ENCODE peak calls at places on chromosomes 5 and 9, in four cellular contexts. T is K562, P is HepG2, D is GM12878. B is an unnamed sample.

GRCh38 chr5:173123416-173123815 is 20.9 kb upstream of the BNIP1 start:
- DNase-seq in P (peak), T (no peak), D (no peak), B (no peak)

GRCh38 chr9:105043370-105043936 is 115.5 kb upstream of the ABCA1 start:
- DNase-seq in P (no peak), T (no peak), D (no peak), B (no peak)

GRCh38 chr5:179300834-179301233 is 44.4 kb downstream of the ADAMTS2 start:
- DNase-seq in P (no peak), T (no peak), D (no peak), B (peak)

GRCh38 chr9:15182003-15182695 is 124.9 kb downstream of the TTC39B start:
- DNase-seq in P (no peak), D (no peak), T (no peak), B (no peak)

GRCh38 chr5:178793156-178793555 is 62.7 kb upstream of the ZNF354A start:
- DNase-seq in D (no peak), P (peak), T (peak), B (peak)

GRCh38 chr5:105529851-105530250 is 1967.3 kb upstream of the NUDT12 start:
- DNase-seq in T (no peak), D (no peak), P (no peak), B (no peak)

GRCh38 chr9:83622814-83623633 is at the start of gene IDNK:
- DNase-seq in D (no peak), T (peak), P (peak), B (peak)

GRCh38 chr5:109743770-109744212 is 54.1 kb downstream of the MAN2A1 start:
- DNase-seq in T (peak), D (no peak), P (peak), B (no peak)

GRCh38 chr5:17000296-17000939 is 64.3 kb upstream of the MYO10 start:
- DNase-seq in D (no peak), P (no peak), T (no peak), B (no peak)

GRCh38 chr9:35696520-35697215 is 6.9 kb upstream of the TPM2 start:
- DNase-seq in T (peak), D (no peak), P (peak), B (peak)

GRCh38 chr5:16975950-16976624 is 40.0 kb upstream of the MYO10 start:
- DNase-seq in T (no peak), P (no peak), D (peak), B (no peak)

GRCh38 chr9:71806916-71807315 is 38.6 kb upstream of the CEMIP2 start:
- DNase-seq in P (peak), D (no peak), T (peak), B (peak)

GRCh38 chr5:21209404-21209803 is 1221.4 kb upstream of the CDH18 start:
- DNase-seq in P (no peak), T (no peak), D (no peak), B (no peak)

GRCh38 chr9:89815903-89816573 is 211.2 kb downstream of the GADD45G start:
- DNase-seq in P (no peak), D (peak), T (no peak), B (no peak)

GRCh38 chr5:13625616-13626198 is 318.8 kb downstream of the DNAH5 start:
- DNase-seq in D (no peak), T (no peak), P (no peak), B (no peak)

GRCh38 chr9:38096238-38096805 is 27.3 kb upstream of the SHB start:
- DNase-seq in P (no peak), T (no peak), D (no peak), B (no peak)

GRCh38 chr9:121568541-121569265 is 69.1 kb upstream of the GGTA1 start:
- DNase-seq in P (no peak), D (no peak), T (no peak), B (no peak)

GRCh38 chr5:157464518-157465171 is 4.6 kb downstream of the NIPAL4 start:
- DNase-seq in T (peak), D (peak), P (no peak), B (no peak)

GRCh38 chr9:132745911-132746709 is 75.8 kb downstream of the GTF3C4 start:
- DNase-seq in P (no peak), D (no peak), T (no peak), B (no peak)

GRCh38 chr5:57316798-57317327 is 143.0 kb downstream of the GPBP1 start:
- DNase-seq in P (no peak), D (no peak), T (no peak), B (no peak)

GRCh38 chr5:76867827-76868693 is 18.2 kb downstream of the S100Z start:
- DNase-seq in D (peak), T (peak), P (peak), B (peak)

GRCh38 chr5:80711938-80712337 is 57.2 kb upstream of the DHFR start:
- DNase-seq in T (peak), P (peak), D (no peak), B (peak)

GRCh38 chr5:102911973-102912372 is 156.9 kb downstream of the PAM start:
- DNase-seq in D (no peak), P (no peak), T (no peak), B (no peak)

GRCh38 chr9:3292311-3292710 is 233.5 kb downstream of the RFX3 start:
- DNase-seq in P (no peak), D (no peak), T (no peak), B (no peak)

GRCh38 chr5:13478831-13479465 is 465.5 kb downstream of the DNAH5 start:
- DNase-seq in D (no peak), P (peak), T (peak), B (peak)

GRCh38 chr9:81083821-81084512 is 605.4 kb downstream of the TLE1 start:
- DNase-seq in T (no peak), D (no peak), P (no peak), B (no peak)

GRCh38 chr9:35311891-35312639 is 150.3 kb downstream of the UNC13B start:
- DNase-seq in D (no peak), T (peak), P (no peak), B (no peak)

GRCh38 chr5:116572375-116573278 is 2.0 kb downstream of the SEMA6A start:
- DNase-seq in T (no peak), D (no peak), P (no peak), B (peak)

GRCh38 chr5:58064799-58065198 is 395.1 kb downstream of the PLK2 start:
- DNase-seq in T (no peak), D (no peak), P (no peak), B (no peak)

GRCh38 chr5:169424956-169425318 is 124.0 kb upstream of the SLIT3 start:
- DNase-seq in P (no peak), T (no peak), D (no peak), B (no peak)

GRCh38 chr5:141507387-141508091 is 18.7 kb downstream of the PCDHGC5 start:
- DNase-seq in P (no peak), T (no peak), D (no peak), B (no peak)

GRCh38 chr5:153542536-153542935 is 52.1 kb downstream of the GRIA1 start:
- DNase-seq in T (no peak), P (no peak), D (no peak), B (no peak)

GRCh38 chr5:143011621-143012020 is 241.4 kb downstream of the ARHGAP26 start:
- DNase-seq in T (no peak), P (peak), D (no peak), B (no peak)

GRCh38 chr9:109483771-109484442 is 14.2 kb downstream of the PTPN3 start:
- DNase-seq in P (no peak), D (no peak), T (no peak), B (no peak)

GRCh38 chr5:119991645-119992044 is 362.3 kb downstream of the FAM170A start:
- DNase-seq in D (no peak), T (no peak), P (no peak), B (no peak)

GRCh38 chr9:113989781-113990569 is 88.1 kb downstream of the AMBP start:
- DNase-seq in D (no peak), P (no peak), T (no peak), B (no peak)

GRCh38 chr9:113987526-113987925 is 90.6 kb downstream of the AMBP start:
- DNase-seq in P (no peak), T (no peak), D (no peak), B (no peak)

GRCh38 chr9:113988385-113988784 is 89.7 kb downstream of the AMBP start:
- DNase-seq in T (no peak), P (no peak), D (no peak), B (no peak)

GRCh38 chr9:113990570-113990907 is 87.6 kb downstream of the AMBP start:
- DNase-seq in T (no peak), P (no peak), D (no peak), B (no peak)

GRCh38 chr9:113988951-113989780 is 88.9 kb downstream of the AMBP start:
- DNase-seq in P (no peak), D (no peak), T (no peak), B (no peak)
- TF ChIP-seq NR2C2 in P (no peak), D (no peak), T (no peak), B (no peak)

DNA sequence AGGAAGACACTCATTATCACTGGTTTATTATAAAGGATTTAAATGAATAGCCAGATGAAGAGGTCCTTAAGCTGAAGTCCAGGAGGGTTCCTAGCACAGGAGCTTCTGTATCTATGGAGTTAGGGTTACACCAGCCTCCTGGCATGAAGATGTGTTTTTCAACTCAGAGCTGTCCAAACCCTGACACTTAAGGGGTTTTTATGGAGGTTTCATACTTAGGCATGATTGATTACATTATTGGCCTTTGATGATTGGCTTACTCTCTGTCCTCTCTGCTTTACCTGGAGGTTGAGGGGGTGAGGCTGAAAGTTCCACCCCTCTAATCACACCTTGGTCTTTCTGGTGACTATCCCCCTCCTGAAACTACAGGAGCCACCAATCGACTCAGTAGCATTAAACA is 84.9 kb upstream of the ZNF169 start:
- DNase-seq in P (no peak), T (no peak), D (no peak), B (no peak)
- TF ChIP-seq NR2C2 in P (no peak), T (no peak), D (no peak), B (no peak)

DNA sequence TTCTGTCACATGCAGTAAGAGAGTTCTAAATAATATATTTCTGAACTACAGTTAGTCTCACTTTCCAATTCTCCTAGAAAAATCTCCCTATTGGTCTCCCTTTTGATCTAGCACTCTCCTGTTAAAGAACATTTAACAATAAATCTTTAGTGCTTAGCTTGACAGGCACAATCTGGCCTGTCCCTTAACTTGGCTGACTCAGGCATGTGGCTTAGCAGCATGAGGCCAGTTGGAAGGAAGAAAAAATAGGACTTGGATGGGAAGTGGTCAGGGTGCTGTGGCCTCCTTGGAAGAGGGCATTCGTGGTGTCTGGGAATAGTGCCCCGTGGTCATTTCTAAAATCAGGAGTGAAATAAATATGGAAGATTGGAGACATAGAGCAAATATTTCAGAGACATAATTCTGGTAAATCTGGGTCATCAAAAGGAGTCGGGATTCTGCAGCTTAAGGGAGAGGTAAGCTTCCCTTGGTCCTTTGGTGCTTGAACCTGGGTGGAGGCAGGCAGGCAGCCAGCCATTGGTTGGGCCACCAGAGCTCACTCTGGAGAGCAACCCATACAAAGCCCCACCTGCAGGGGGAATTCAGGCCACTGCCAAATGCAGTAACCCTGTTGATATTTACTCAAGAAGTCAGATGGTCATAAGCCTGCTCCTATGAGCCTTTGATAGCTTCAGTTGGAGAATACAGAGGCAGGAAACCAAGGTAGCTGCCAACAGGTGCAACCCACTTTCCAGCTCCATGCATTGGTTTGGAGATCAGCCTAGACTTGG is 28.8 kb upstream of the TLE4 start:
- DNase-seq in P (no peak), D (no peak), T (no peak), B (no peak)
- TF ChIP-seq NR2C2 in P (no peak), D (no peak), T (no peak), B (no peak)

GRCh38 chr5:527646-528591 is 3.7 kb upstream of the SLC9A3 start:
- DNase-seq in T (no peak), P (no peak), D (no peak), B (no peak)
- TF ChIP-seq NR2C2 in T (no peak), P (no peak), D (no peak), B (no peak)

GRCh38 chr5:36179950-36180349 is 28.0 kb downstream of the SKP2 start:
- DNase-seq in T (no peak), D (no peak), P (no peak), B (no peak)
- TF ChIP-seq NR2C2 in T (no peak), D (no peak), P (no peak), B (no peak)

DNA sequence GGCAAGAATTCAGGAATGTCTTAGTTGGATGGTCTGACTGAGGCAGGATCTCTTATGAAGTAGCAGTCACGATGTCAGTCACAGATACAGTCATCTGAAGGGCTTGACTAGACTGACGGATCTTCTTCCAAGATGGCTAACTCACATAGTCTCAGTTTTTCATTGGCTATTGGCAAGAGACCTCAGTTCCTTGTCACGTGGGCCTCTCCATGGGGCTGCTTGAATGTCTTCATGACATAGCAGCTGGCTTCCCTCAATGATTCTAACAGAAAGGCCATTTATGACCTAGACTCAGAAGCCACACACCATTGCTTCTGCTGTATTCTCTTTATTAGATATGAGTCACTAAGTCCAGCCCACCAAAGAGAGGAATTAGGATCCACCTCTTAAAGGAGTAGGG is 4.7 kb downstream of the APC start:
- DNase-seq in P (no peak), T (peak), D (no peak), B (no peak)
- TF ChIP-seq NR2C2 in P (no peak), T (peak), D (no peak), B (no peak)

DNA sequence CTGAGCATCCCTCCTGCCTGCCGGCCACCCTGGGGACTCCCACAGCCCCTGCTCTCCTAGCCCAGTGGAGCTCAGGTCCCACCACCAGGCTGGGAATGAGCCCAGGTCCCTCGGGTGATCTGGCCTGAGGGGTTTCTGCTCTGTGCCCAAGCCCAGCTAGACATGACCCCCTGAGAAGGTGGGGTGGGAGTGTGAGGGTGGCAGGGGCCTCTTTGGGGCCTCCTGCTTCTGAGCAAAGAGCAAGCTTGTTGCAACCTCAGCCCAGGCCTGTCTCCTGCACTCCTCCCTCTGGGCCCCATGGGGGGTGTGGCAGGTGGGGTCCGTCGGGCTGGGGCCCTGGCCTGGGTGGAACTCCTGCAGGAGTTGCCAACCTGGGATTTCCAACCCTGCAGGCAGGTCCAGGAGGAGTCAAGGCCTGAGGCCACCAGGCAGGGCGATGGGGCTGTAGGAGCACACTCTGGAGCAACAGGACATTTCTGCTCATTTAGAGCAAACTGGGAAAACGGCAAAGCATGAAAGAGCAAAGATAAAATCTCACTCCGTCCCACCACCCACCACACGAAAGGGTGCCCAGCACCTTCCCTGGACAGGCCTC is 11.4 kb upstream of the NRARP start:
- DNase-seq in P (no peak), T (no peak), D (no peak), B (no peak)
- TF ChIP-seq NR2C2 in P (peak), T (no peak), D (no peak), B (no peak)

GRCh38 chr9:14062449-14063187 is 251.3 kb downstream of the NFIB start:
- DNase-seq in P (no peak), D (no peak), T (no peak), B (no peak)

GRCh38 chr9:14061921-14062320 is 252.0 kb downstream of the NFIB start:
- DNase-seq in P (no peak), T (no peak), D (no peak), B (no peak)

GRCh38 chr9:14058078-14058688 is 255.8 kb downstream of the NFIB start:
- DNase-seq in P (no peak), D (no peak), T (no peak), B (no peak)

GRCh38 chr9:14056235-14056930 is 257.6 kb downstream of the NFIB start:
- DNase-seq in P (no peak), D (no peak), T (peak), B (no peak)

GRCh38 chr9:14057347-14058077 is 256.4 kb downstream of the NFIB start:
- DNase-seq in P (no peak), D (no peak), T (no peak), B (no peak)
- TF ChIP-seq NR2C2 in P (no peak), D (no peak), T (no peak), B (no peak)

DNA sequence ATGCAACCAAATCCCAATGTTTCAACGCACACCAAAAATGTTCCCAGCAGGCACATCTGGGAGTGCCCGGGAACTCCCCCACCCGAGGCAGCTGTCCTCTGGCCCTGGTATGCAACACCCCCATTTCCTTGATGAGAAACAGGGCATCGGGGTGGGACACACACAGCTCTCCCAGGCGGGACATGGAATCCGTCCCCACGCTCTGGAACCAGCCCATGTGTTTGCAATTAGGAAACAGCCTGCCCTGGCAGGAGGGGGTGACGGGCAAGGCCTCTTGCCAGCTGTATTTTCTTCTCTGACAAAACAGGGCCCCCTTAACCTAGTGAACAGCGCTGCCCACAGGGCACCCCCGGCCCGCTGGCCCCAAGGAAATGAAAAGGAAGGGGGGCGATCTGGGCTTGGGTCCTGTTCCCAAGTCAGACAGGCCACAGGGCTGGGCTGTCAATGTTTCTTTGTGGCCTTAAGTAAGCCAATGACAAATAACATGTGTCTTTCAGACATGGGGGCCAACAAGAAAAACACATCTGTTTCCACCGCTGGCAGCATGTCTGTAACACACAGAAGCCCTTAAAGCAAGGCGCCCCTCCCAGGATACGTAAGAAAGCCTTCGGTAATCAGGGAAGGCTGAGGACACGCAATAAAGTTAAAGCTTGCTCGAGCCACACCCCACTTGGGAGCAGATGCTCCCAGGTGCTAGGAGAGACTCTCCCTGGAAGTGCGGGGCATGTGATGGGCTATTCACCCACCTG is 125.3 kb downstream of the ROR2 start:
- DNase-seq in T (no peak), D (no peak), P (no peak), B (no peak)
- TF ChIP-seq NR2C2 in T (no peak), D (no peak), P (no peak), B (no peak)

B was measured in WTC11.